ENCODE peak calls at places on chromosomes 11 and 22, in five cellular contexts. B, Y, C, H and W are unnamed samples.

GRCh38 chr11:37926772-37927171 is 1328.7 kb upstream of the RAG2 start:
- DNase-seq in B (no peak), Y (no peak), C (no peak), H (no peak), W (no peak)

GRCh38 chr11:26578998-26579635 is 7.1 kb upstream of the MUC15 start:
- DNase-seq in B (no peak), Y (no peak), C (no peak), H (no peak), W (no peak)

GRCh38 chr11:113670830-113671215 is 35.3 kb downstream of the TMPRSS5 start:
- DNase-seq in B (no peak), Y (no peak), C (no peak), H (no peak), W (no peak)

GRCh38 chr11:103294516-103294915 is 185.3 kb downstream of the DYNC2H1 start:
- DNase-seq in B (no peak), Y (no peak), C (no peak), H (no peak), W (no peak)

GRCh38 chr22:17786435-17787158 is 12.3 kb upstream of the BID start:
- DNase-seq in B (peak; percentile 82), Y (no peak), C (no peak), H (peak; percentile 32), W (peak; percentile 59)

GRCh38 chr11:12410006-12410728 is 32.8 kb downstream of the PARVA start:
- DNase-seq in B (no peak), Y (no peak), C (no peak), H (peak; percentile 88), W (no peak)

GRCh38 chr11:102177974-102178631 is 67.9 kb downstream of the YAP1 start:
- DNase-seq in B (no peak), Y (peak; percentile 54), C (no peak), H (peak; percentile 90), W (no peak)

GRCh38 chr22:24302591-24302990 is 32.0 kb downstream of the SPECC1L start:
- DNase-seq in B (no peak), Y (no peak), C (no peak), H (no peak), W (no peak)

GRCh38 chr11:102312656-102313055 is 4.6 kb upstream of the BIRC3 start:
- DNase-seq in B (no peak), Y (no peak), C (no peak), H (no peak), W (no peak)

GRCh38 chr11:69075421-69076128 is 26.8 kb downstream of the TPCN2 start:
- DNase-seq in B (peak; percentile 82), Y (peak; percentile 91), C (peak; percentile 63), H (peak; percentile 99), W (peak; percentile 63)

GRCh38 chr11:108501396-108501795 is 3.2 kb upstream of the POGLUT3 start:
- DNase-seq in B (no peak), Y (no peak), C (no peak), H (no peak), W (no peak)

GRCh38 chr11:48093795-48094642 is 113.7 kb downstream of the PTPRJ start:
- DNase-seq in B (no peak), Y (no peak), C (no peak), H (peak; percentile 35), W (no peak)

GRCh38 chr22:39183991-39184585 is 31.6 kb upstream of the CBX7 start:
- DNase-seq in B (no peak), Y (no peak), C (no peak), H (peak; percentile 93), W (no peak)

GRCh38 chr11:3786781-3787428 is 10.4 kb downstream of the NUP98 start:
- DNase-seq in B (no peak), Y (no peak), C (no peak), H (no peak), W (no peak)

GRCh38 chr11:134110252-134110651 is 41.4 kb downstream of the JAM3 start:
- DNase-seq in B (no peak), Y (no peak), C (no peak), H (no peak), W (no peak)
- H3K4me3 ChIP-seq in B (no peak overlapping the region), Y (no peak overlapping the region), C (no peak overlapping the region), H (no peak overlapping the region), W (no peak overlapping the region)

GRCh38 chr11:94775576-94776327 is 7.6 kb downstream of the AMOTL1 start:
- DNase-seq in B (no peak), Y (no peak), C (no peak), H (no peak), W (no peak)
- H3K27ac ChIP-seq in B (no peak overlapping the region), Y (no peak overlapping the region), C (no peak overlapping the region), H (no peak overlapping the region), W (no peak overlapping the region)

DNA sequence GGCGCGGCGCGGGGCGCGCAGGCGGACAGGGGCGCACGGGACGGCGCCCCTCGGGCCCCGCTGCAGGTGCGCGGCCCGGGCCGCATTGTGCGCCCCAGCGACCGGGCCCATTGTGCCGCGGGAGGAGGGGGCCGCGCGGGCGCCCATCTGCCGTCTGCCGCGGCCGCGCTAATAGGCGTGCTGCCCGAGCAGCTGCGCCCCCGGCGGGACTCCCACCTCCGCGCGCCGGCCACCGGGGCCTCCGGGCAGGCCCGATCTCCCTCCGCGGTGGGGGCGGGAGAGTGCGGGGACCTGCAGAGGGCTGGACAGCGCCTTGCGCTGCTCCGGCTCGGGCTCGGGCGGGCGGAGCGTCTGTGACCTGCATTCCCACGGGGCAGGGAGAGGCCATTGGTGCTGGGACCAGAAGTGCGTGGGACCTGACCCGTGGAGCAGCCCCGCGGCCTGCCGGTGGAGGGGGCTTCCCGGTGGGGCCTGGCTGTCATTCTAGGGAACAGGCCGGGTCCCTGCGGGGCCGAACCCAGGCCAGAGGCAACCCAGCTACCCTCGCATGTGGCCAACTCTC is 950 bp downstream of the BRSK2 start:
- DNase-seq in B (peak; percentile 78), Y (no peak), C (no peak), H (no peak), W (no peak)
- H3K4me3 ChIP-seq in B (no peak overlapping the region), Y (no peak overlapping the region), C (no peak overlapping the region), H (no peak overlapping the region), W (peak overlapping the region; percentile 81)

GRCh38 chr11:10592331-10592730 is 23.9 kb upstream of the LYVE1 start:
- DNase-seq in B (no peak), Y (peak; percentile 84), C (no peak), H (peak; percentile 92), W (no peak)

GRCh38 chr11:10591741-10592140 is 23.3 kb upstream of the LYVE1 start:
- DNase-seq in B (no peak), Y (no peak), C (no peak), H (no peak), W (no peak)

GRCh38 chr11:10590516-10590915 is 22.1 kb upstream of the LYVE1 start:
- DNase-seq in B (no peak), Y (peak; percentile 57), C (no peak), H (no peak), W (no peak)

GRCh38 chr11:10587995-10588394 is 19.5 kb upstream of the LYVE1 start:
- DNase-seq in B (no peak), Y (no peak), C (no peak), H (no peak), W (no peak)

DNA sequence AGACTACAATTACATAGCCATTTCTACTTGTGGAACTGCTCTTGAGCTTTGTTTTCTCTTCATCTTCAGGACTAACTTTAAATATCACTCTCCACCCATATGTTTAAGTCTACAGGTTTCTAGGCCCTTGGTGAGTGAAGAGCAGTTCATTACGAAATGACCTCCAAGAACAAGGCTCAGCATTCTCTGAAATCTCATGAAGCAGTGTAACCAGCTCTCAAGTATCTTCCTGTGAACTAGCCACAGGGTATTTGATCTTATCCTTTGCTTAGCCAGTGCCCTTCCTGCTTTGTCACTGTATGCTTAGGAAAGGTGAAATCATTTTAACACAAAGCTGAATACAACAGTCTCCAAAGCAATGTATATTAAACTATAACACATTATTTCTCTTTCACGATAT is 20.4 kb upstream of the LYVE1 start:
- DNase-seq in B (no peak), Y (no peak), C (no peak), H (no peak), W (no peak)
- H3K27ac ChIP-seq in B (no peak overlapping the region), Y (no peak overlapping the region), C (no peak overlapping the region), H (no peak overlapping the region), W (no peak overlapping the region)

GRCh38 chr11:88175707-88176066 is 444 bp upstream of the RAB38 start:
- DNase-seq in B (no peak), Y (no peak), C (no peak), H (peak; percentile 11), W (no peak)
- H3K4me3 ChIP-seq in B (peak overlapping the region; percentile 49), Y (peak overlapping the region; percentile 71), C (peak overlapping the region; percentile 60), H (peak overlapping the region; percentile 35), W (peak overlapping the region; percentile 65)

DNA sequence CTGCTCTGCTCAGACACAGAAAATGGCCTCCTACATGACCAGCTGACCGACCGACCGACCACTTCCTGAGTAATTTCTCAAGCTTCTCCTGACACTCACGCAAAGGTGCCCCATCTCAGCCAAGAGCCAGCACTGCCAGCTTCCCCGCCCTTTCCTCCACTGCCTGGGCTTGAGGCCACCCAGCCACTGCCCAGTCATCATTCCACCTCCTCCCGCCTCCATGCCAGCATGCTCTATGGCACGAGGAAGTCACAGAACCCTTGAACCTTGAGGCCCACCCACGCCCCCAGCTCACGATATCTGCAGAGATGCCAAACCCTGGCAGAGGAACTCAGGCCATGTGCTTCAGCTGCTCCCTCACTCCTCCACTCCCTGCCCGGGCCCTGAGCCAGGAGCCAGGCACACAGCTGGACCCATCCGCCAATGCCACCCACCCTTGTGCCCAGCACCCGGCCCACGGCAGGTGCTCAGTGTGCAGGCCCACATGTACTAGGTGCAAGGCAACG is 14.0 kb downstream of the KIAA0930 start:
- DNase-seq in B (no peak), Y (no peak), C (no peak), H (peak; percentile 43), W (peak; percentile 70)
- H3K27ac ChIP-seq in B (no peak overlapping the region), Y (no peak overlapping the region), C (peak overlapping the region; percentile 73), H (no peak overlapping the region), W (peak overlapping the region; percentile 100)